ENCODE peak calls at places on chromosomes 4 and X, in nine cellular contexts. U is AG10803, S is HCT116, F is colonic mucosa, W is lower lobe of right lung, B is neural progenitor cell, H is stomach, M is RWPE2, V is left ventricle myocardium inferior. Z is an unnamed sample.
A peak's percentile ranks its signal among the peaks of the same experiment; 100 is the strongest.

GRCh38 chrX:38165023-38165422 is 55.6 kb downstream of the SRPX start:
- DNase-seq in U (no peak), S (no peak), F (no peak), W (no peak), B (no peak), H (no peak), M (no peak), V (no peak), Z (no peak)

GRCh38 chrX:29666361-29666760 is 549.0 kb upstream of the MAGEB2 start:
- DNase-seq in U (peak; percentile 52), S (no peak), F (no peak), W (no peak), B (no peak), H (no peak), M (no peak), V (no peak), Z (no peak)

GRCh38 chr4:8525383-8526120 is 54.6 kb upstream of the GPR78 start:
- DNase-seq in U (peak; percentile 88), S (no peak), F (no peak), W (no peak), B (no peak), H (no peak), M (peak; percentile 47), V (no peak), Z (peak; percentile 79)

GRCh38 chrX:68989865-68990606 is 161.2 kb downstream of the EFNB1 start:
- DNase-seq in U (peak; percentile 82), S (no peak), F (no peak), W (no peak), B (peak; percentile 79), H (peak; percentile 59), M (no peak), V (no peak), Z (peak; percentile 77)

GRCh38 chr4:147863808-147864472 is 132.1 kb downstream of the ARHGAP10 start:
- DNase-seq in U (no peak), S (no peak), F (no peak), W (no peak), B (no peak), H (no peak), M (no peak), V (no peak), Z (no peak)

GRCh38 chr4:146061610-146062324 is 113.8 kb upstream of the LSM6 start:
- DNase-seq in U (no peak), S (no peak), F (no peak), W (no peak), B (no peak), H (no peak), M (no peak), V (no peak), Z (no peak)

GRCh38 chr4:48275247-48275646 is 5.6 kb upstream of the TEC start:
- DNase-seq in U (peak; percentile 17), S (peak; percentile 38), F (no peak), W (no peak), B (peak; percentile 12), H (no peak), M (no peak), V (no peak), Z (peak; percentile 28)

GRCh38 chrX:95156566-95156965 is 1482.6 kb downstream of the FAM133A start:
- DNase-seq in U (no peak), S (no peak), F (no peak), W (no peak), B (peak; percentile 12), H (no peak), M (no peak), V (no peak), Z (no peak)

GRCh38 chrX:119145241-119145653 is 17.6 kb upstream of the KIAA1210 start:
- DNase-seq in U (peak; percentile 19), S (peak; percentile 12), F (peak; percentile 24), W (no peak), B (peak; percentile 31), H (no peak), M (no peak), V (no peak), Z (peak; percentile 11)

GRCh38 chrX:49186125-49187027 is at the start of gene PRICKLE3:
- DNase-seq in U (peak; percentile 52), S (no peak), F (peak; percentile 89), W (peak; percentile 92), B (peak; percentile 87), H (peak; percentile 86), M (no peak), V (peak; percentile 85), Z (peak; percentile 70)

GRCh38 chrX:99078301-99078700 is 1331.8 kb downstream of the PCDH19 start:
- DNase-seq in U (no peak), S (no peak), F (no peak), W (no peak), B (no peak), H (no peak), M (no peak), V (no peak), Z (peak; percentile 11)

GRCh38 chrX:115957862-115958490 is 212.6 kb upstream of the AGTR2 start:
- DNase-seq in U (no peak), S (no peak), F (no peak), W (no peak), B (peak; percentile 49), H (no peak), M (no peak), V (no peak), Z (peak; percentile 0)

GRCh38 chr4:27887646-27888045 is 1027.0 kb downstream of the STIM2 start:
- DNase-seq in U (no peak), S (no peak), F (no peak), W (no peak), B (no peak), H (no peak), M (no peak), V (no peak), Z (peak; percentile 1)

GRCh38 chr4:167111622-167112021 is 122.7 kb downstream of the SPOCK3 start:
- DNase-seq in U (no peak), S (peak; percentile 45), F (no peak), W (no peak), B (no peak), H (no peak), M (no peak), V (no peak), Z (no peak)

GRCh38 chr4:7350396-7350795 is 84.3 kb downstream of the PSAPL1 start:
- DNase-seq in U (no peak), S (no peak), F (no peak), W (peak; percentile 30), B (no peak), H (no peak), M (no peak), V (peak; percentile 10), Z (no peak)

GRCh38 chrX:21166302-21166982 is 207.8 kb upstream of the CNKSR2 start:
- DNase-seq in U (peak; percentile 52), S (no peak), F (no peak), W (no peak), B (no peak), H (no peak), M (no peak), V (no peak), Z (no peak)

GRCh38 chr4:5510506-5510905 is 197.9 kb downstream of the EVC2 start:
- DNase-seq in U (peak; percentile 4), S (no peak), F (no peak), W (no peak), B (no peak), H (no peak), M (no peak), V (no peak), Z (peak; percentile 64)

GRCh38 chr4:125266901-125267601 is 47.7 kb upstream of the FAT4 start:
- DNase-seq in U (peak; percentile 85), S (no peak), F (no peak), W (no peak), B (no peak), H (no peak), M (peak; percentile 69), V (no peak), Z (peak; percentile 81)

GRCh38 chrX:48025561-48025960 is 18.8 kb downstream of the SPACA5 start:
- DNase-seq in U (peak; percentile 60), S (peak; percentile 64), F (peak; percentile 57), W (no peak), B (peak; percentile 71), H (peak; percentile 43), M (no peak), V (no peak), Z (peak; percentile 64)

GRCh38 chrX:55758033-55758432 is 40.5 kb downstream of the RRAGB start:
- DNase-seq in U (no peak), S (no peak), F (no peak), W (no peak), B (no peak), H (no peak), M (no peak), V (no peak), Z (peak; percentile 58)

GRCh38 chrX:134374910-134375309 is 85.1 kb upstream of the HPRT1 start:
- DNase-seq in U (no peak), S (no peak), F (no peak), W (no peak), B (no peak), H (no peak), M (no peak), V (no peak), Z (no peak)
- H3K4me3 ChIP-seq in U (peak overlapping the region; percentile 75), S (peak overlapping the region; percentile 87), F (no peak overlapping the region), W (peak overlapping the region; percentile 69), B (peak overlapping the region; percentile 81), H (no peak overlapping the region), M (peak overlapping the region; percentile 61), V (peak overlapping the region; percentile 84), Z (peak overlapping the region; percentile 85)

GRCh38 chrX:152927858-152928760 is 30.2 kb downstream of the ZNF185 start:
- DNase-seq in U (no peak), S (no peak), F (no peak), W (no peak), B (no peak), H (no peak), M (no peak), V (no peak), Z (no peak)
- TF ChIP-seq CTCF in U (no peak), S (no peak), F (no peak), W (no peak), B (no peak), H (no peak), M (no peak), V (no peak), Z (no peak)

GRCh38 chr4:19259920-19260319 is 991.8 kb upstream of the SLIT2 start:
- DNase-seq in U (no peak), S (no peak), F (no peak), W (no peak), B (no peak), H (no peak), M (no peak), V (no peak), Z (no peak)

GRCh38 chr4:19256823-19257222 is 994.9 kb upstream of the SLIT2 start:
- DNase-seq in U (no peak), S (no peak), F (no peak), W (no peak), B (no peak), H (no peak), M (no peak), V (no peak), Z (no peak)

GRCh38 chr4:19254476-19254875 is 997.2 kb upstream of the SLIT2 start:
- DNase-seq in U (no peak), S (no peak), F (no peak), W (no peak), B (no peak), H (no peak), M (no peak), V (no peak), Z (peak; percentile 39)
- H3K4me3 ChIP-seq in U (no peak overlapping the region), S (no peak overlapping the region), F (no peak overlapping the region), W (no peak overlapping the region), B (no peak overlapping the region), H (no peak overlapping the region), M (no peak overlapping the region), V (no peak overlapping the region), Z (no peak overlapping the region)

DNA sequence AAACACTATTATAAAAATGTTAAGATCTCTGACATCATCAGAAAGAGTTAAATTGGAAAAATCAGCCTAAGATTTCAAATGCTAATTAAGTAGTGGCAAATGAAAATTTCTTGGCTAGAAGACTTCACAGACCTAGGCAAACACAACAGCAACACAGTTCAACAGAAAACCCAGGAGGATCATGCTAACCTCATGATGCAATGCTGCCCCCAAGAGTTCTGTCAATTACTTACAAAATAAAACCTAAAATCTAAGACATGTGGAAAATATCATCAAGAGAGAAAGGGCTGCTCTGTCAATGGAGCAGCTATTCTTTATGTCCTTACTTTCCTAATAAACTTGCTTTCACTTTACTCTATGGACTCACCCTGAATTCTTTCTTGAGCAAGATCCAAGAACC is 21.0 kb downstream of the S100G start:
- DNase-seq in U (peak; percentile 76), S (peak; percentile 12), F (no peak), W (no peak), B (peak; percentile 57), H (no peak), M (no peak), V (no peak), Z (peak; percentile 68)
- TF ChIP-seq CTCF in U (peak; percentile 49), S (no peak), F (peak; percentile 15), W (no peak), B (peak; percentile 68), H (peak; percentile 6), M (peak; percentile 37), V (peak; percentile 45), Z (peak; percentile 42)

Z was measured in fibroblast of villous mesenchyme.